ENCODE peak calls at places on chromosomes 2 and 18, in seven cellular contexts. Q is OCI-LY7; B is ascending aorta; L is CD8-positive, alpha-beta T cell; F is tibial artery; Y is Peyer's patch; V is colonic mucosa. T is an unnamed sample.

GRCh38 chr18:26634631-26635030 is 86.3 kb upstream of the KCTD1 start:
- DNase-seq in Q (no peak), B (no peak), L (no peak), F (no peak), Y (no peak), V (no peak), T (no peak)

GRCh38 chr2:150234787-150235512 is 252.5 kb downstream of the RND3 start:
- DNase-seq in Q (no peak), B (no peak), L (no peak), F (no peak), Y (no peak), V (peak), T (no peak)

GRCh38 chr2:231152800-231153557 is 28.1 kb upstream of the HTR2B start:
- DNase-seq in Q (no peak), B (no peak), L (no peak), F (no peak), Y (no peak), V (no peak), T (no peak)

GRCh38 chr18:4510709-4511108 is 55.6 kb upstream of the DLGAP1 start:
- DNase-seq in Q (peak), B (no peak), L (no peak), F (no peak), Y (peak), V (no peak), T (no peak)

GRCh38 chr2:55357907-55358306 is 61.7 kb downstream of the CCDC88A start:
- DNase-seq in Q (no peak), B (no peak), L (no peak), F (no peak), Y (no peak), V (no peak), T (no peak)

GRCh38 chr2:16663121-16663905 is 2.3 kb downstream of the CYRIA start:
- DNase-seq in Q (peak), B (no peak), L (no peak), F (no peak), Y (no peak), V (no peak), T (no peak)

GRCh38 chr18:23585897-23586248 is 433 bp downstream of the NPC1 start:
- DNase-seq in Q (no peak), B (no peak), L (no peak), F (no peak), Y (no peak), V (no peak), T (no peak)

GRCh38 chr2:71679481-71679880 is 226.1 kb downstream of the DYSF start:
- DNase-seq in Q (no peak), B (no peak), L (no peak), F (no peak), Y (no peak), V (no peak), T (no peak)

GRCh38 chr2:122955761-122956160 is 1069.3 kb upstream of the CNTNAP5 start:
- DNase-seq in Q (no peak), B (no peak), L (no peak), F (no peak), Y (no peak), V (no peak), T (no peak)

GRCh38 chr2:110688594-110689091 is 10.8 kb upstream of the BUB1 start:
- DNase-seq in Q (no peak), B (no peak), L (no peak), F (no peak), Y (no peak), V (no peak), T (no peak)

GRCh38 chr18:28153485-28154065 is 23.4 kb downstream of the CDH2 start:
- DNase-seq in Q (no peak), B (no peak), L (no peak), F (no peak), Y (no peak), V (no peak), T (no peak)

GRCh38 chr18:26568926-26569700 is 20.8 kb upstream of the KCTD1 start:
- DNase-seq in Q (no peak), B (no peak), L (no peak), F (no peak), Y (no peak), V (no peak), T (no peak)

GRCh38 chr18:30072609-30073385 is 969.7 kb downstream of the DSC3 start:
- DNase-seq in Q (no peak), B (no peak), L (no peak), F (no peak), Y (no peak), V (no peak), T (no peak)
- TF ChIP-seq CTCF in Q (no peak), B (no peak), L (no peak), F (no peak), Y (no peak), V (no peak), T (no peak)

DNA sequence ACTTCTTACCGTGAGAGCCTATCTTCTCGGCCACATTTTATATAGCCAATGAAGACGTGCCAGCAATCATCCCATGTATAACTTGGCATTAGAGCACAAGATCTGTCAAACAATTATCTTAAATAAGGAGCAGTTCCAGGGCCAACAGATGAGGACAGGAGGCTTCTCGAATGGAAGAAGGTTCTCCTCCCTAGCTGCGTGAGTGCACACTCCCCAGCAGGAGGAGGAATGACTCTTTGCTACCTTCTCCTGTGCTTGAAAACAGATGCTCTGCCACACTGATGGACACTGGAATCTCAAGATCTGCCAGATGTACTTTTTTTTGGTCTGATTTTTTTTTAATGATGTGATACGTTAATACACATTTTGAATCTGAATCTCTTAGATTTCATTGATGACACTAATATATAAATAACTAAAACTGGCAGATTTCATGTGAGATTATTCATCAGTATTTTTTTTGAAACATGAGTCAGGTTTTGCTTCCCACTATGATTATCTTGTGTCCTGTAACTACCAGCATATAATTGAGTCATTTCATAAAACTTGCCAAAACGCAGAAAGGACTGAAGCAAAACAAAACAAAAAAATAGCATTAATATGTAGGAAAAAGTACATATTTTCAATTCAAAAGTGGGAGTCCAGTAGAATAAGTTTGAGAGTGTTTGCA is 626 bp upstream of the VIT start:
- DNase-seq in Q (no peak), B (no peak), L (no peak), F (no peak), Y (no peak), V (no peak), T (no peak)
- TF ChIP-seq CTCF in Q (no peak), B (no peak), L (no peak), F (peak), Y (no peak), V (no peak), T (no peak)

GRCh38 chr18:48392266-48392665 is 16.9 kb downstream of the ZBTB7C start:
- DNase-seq in Q (no peak), B (no peak), L (no peak), F (no peak), Y (no peak), V (no peak), T (no peak)

GRCh38 chr18:48391863-48392262 is 17.3 kb downstream of the ZBTB7C start:
- DNase-seq in Q (no peak), B (no peak), L (no peak), F (no peak), Y (no peak), V (no peak), T (no peak)

GRCh38 chr18:48388478-48388877 is 20.7 kb downstream of the ZBTB7C start:
- DNase-seq in Q (no peak), B (no peak), L (no peak), F (no peak), Y (no peak), V (no peak), T (no peak)

GRCh38 chr18:48393170-48393569 is 16.0 kb downstream of the ZBTB7C start:
- DNase-seq in Q (no peak), B (no peak), L (no peak), F (no peak), Y (no peak), V (no peak), T (no peak)

DNA sequence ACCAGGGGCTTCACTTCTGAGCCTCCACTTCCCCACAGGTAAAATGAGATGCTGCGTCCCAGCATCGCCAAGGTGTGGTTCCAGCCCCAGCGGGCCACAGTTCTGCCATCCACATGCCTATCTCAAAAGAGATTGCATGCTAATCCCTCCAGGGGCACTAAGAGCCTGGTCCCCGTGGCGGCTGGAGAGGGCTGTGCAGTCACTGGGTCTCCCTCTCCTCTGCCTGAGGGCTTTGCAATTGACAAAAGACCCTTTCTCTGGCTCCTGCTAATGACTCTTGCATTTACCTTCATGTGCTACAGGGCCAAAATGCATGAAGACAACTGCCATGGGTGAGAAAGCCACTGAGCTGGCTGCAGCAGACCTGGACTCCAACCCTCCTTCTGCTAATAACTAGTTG is 18.5 kb downstream of the ZBTB7C start:
- DNase-seq in Q (no peak), B (no peak), L (no peak), F (no peak), Y (no peak), V (no peak), T (no peak)
- TF ChIP-seq CTCF in Q (no peak), B (no peak), L (no peak), F (no peak), Y (no peak), V (no peak), T (no peak)

DNA sequence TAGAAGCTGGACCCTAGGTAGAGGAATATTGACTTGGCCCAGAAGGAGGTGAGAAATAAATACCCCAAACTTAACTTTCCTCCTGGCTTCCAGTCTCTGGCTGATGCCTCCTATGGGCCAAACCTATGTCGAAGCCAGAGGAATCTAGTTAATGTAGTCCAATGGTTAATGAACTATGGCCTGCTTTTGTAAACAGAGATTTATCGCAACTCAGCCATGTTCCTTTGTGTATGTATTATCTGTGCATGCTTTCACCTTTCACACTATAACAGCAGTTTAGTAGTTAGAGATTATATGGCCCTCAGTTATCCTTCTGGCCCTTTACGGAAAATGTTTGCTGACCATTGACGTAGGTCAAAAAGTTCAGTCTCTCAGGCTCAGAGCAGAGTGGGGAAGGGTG is 67.3 kb upstream of the BARD1 start:
- DNase-seq in Q (no peak), B (no peak), L (no peak), F (no peak), Y (no peak), V (no peak), T (no peak)
- TF ChIP-seq CTCF in Q (no peak), B (no peak), L (no peak), F (no peak), Y (no peak), V (no peak), T (no peak)

DNA sequence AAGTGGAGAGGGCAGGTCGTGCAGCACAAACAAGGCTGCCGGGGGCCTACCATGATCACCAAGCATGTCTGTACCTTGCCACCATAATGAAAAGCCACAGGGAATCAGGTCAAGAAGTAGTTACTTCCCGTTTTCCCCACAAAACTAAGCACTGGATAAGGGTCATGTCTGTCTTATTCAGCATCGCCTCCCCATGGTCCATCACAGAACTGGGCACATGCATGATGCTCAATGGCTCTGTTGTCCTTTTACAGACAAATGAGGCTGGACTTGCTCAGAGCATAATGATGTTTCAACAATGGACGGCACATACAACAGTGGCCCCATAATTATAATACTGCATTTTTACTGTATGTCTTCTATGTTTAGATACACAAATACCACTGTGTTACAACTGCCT is 27.5 kb downstream of the REEP1 start:
- DNase-seq in Q (no peak), B (no peak), L (no peak), F (no peak), Y (no peak), V (no peak), T (no peak)
- TF ChIP-seq CTCF in Q (no peak), B (no peak), L (no peak), F (no peak), Y (no peak), V (no peak), T (no peak)

GRCh38 chr2:9140570-9141378 is 65.8 kb upstream of the ASAP2 start:
- DNase-seq in Q (peak), B (no peak), L (no peak), F (no peak), Y (no peak), V (no peak), T (no peak)

GRCh38 chr2:9135804-9136558 is 70.6 kb upstream of the ASAP2 start:
- DNase-seq in Q (no peak), B (no peak), L (no peak), F (no peak), Y (no peak), V (no peak), T (no peak)

GRCh38 chr2:9136997-9137819 is 69.4 kb upstream of the ASAP2 start:
- DNase-seq in Q (no peak), B (no peak), L (no peak), F (no peak), Y (peak), V (peak), T (no peak)

GRCh38 chr2:9139491-9140443 is 66.8 kb upstream of the ASAP2 start:
- DNase-seq in Q (peak), B (no peak), L (peak), F (peak), Y (peak), V (peak), T (peak)

DNA sequence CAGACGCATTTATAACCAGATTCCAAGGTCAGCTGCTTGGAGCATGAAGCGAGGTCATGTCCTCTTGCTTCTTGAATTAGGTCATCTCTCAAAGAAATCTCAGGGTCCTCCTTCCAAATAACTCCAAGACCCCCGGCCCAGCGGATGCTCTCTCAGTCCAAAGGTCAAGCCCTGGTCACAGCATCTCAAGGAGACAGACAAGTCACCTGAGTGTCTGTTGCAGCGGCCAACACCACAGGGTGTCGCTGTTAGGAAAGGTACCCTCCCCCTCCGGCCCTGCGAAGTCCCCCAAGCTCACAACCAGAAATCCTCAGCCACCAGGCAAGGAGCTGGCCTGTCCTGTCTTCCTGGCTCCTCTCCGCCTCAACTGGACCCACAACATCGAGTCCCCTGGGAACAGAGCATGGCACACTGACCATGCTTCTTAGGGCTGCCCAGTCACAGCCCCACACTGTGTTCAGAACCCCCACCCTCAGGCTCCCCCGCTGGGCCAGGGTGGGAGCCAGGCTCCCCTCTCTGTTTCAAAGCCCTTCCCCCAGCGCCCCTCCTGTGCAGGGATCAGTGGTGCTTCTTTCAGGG is 68.0 kb upstream of the ASAP2 start:
- DNase-seq in Q (peak), B (no peak), L (no peak), F (no peak), Y (no peak), V (peak), T (peak)
- TF ChIP-seq CTCF in Q (peak), B (no peak), L (no peak), F (no peak), Y (no peak), V (no peak), T (peak)

GRCh38 chr2:108960006-108960405 is 29.0 kb downstream of the EDAR start:
- DNase-seq in Q (no peak), B (no peak), L (no peak), F (no peak), Y (no peak), V (no peak), T (no peak)
- TF ChIP-seq CTCF in Q (peak), B (no peak), L (no peak), F (no peak), Y (no peak), V (no peak), T (peak)

T was measured in progenitor cell of endocrine pancreas.